ENCODE peak calls at places on chromosomes 5 and 9, in ten cellular contexts. Z, I, L, P, N, U, R, H, Q and V are unnamed samples. For H3K36me3, the result is how much of the 10 kb centered on the place peaks cover.

GRCh38 chr9:36928670-36929349 is 105.3 kb downstream of the PAX5 start:
- DNase-seq in Z (peak), N (no peak), I (peak), R (peak), Q (peak), P (no peak), H (no peak), U (no peak), L (no peak), V (no peak)

GRCh38 chr9:89911721-89912604 is 307.2 kb downstream of the GADD45G start:
- DNase-seq in L (no peak), U (no peak), R (no peak), Q (no peak), N (no peak), H (no peak), Z (no peak), P (peak), I (peak), V (peak)

GRCh38 chr9:78239506-78239905 is 3.6 kb downstream of the CEP78 start:
- DNase-seq in Z (no peak), Q (no peak), P (no peak), R (no peak), H (no peak), I (no peak), L (no peak), U (peak), N (no peak), V (peak)

GRCh38 chr9:109335929-109336328 is 15.1 kb upstream of the EPB41L4B start:
- DNase-seq in R (no peak), Q (no peak), L (no peak), Z (peak), P (no peak), H (no peak), N (no peak), I (no peak), U (no peak), V (no peak)

GRCh38 chr5:151328734-151329133 is 18.6 kb downstream of the SLC36A2 start:
- DNase-seq in L (no peak), Z (no peak), H (no peak), P (peak), Q (no peak), I (no peak), N (no peak), R (no peak), U (no peak), V (no peak)

GRCh38 chr5:52943285-52943684 is 45.9 kb upstream of the ITGA2 start:
- DNase-seq in H (no peak), U (no peak), L (no peak), P (no peak), I (peak), Q (no peak), R (no peak), Z (no peak), N (no peak), V (no peak)

GRCh38 chr5:32794086-32794485 is 83.0 kb downstream of the NPR3 start:
- DNase-seq in H (no peak), I (peak), U (no peak), P (no peak), Q (peak), N (no peak), L (no peak), Z (no peak), R (peak), V (no peak)

GRCh38 chr9:71364196-71364955 is 243.0 kb upstream of the TRPM3 start:
- DNase-seq in N (no peak), I (peak), P (no peak), L (no peak), Q (no peak), R (no peak), U (no peak), Z (no peak), H (no peak), V (no peak)

GRCh38 chr9:128149001-128149701 is at the start of gene LCN2:
- DNase-seq in Z (no peak), H (peak), N (no peak), I (no peak), P (no peak), R (no peak), Q (no peak), L (peak), U (no peak), V (no peak)

GRCh38 chr5:90334746-90335145 is 74.8 kb downstream of the CETN3 start:
- DNase-seq in R (no peak), U (no peak), N (no peak), L (no peak), H (no peak), Q (no peak), Z (no peak), P (no peak), I (no peak), V (no peak)

GRCh38 chr5:24110019-24110615 is 534.7 kb downstream of the CDH10 start:
- DNase-seq in Q (no peak), I (peak), N (no peak), L (no peak), H (no peak), U (peak), R (no peak), Z (peak), P (no peak), V (no peak)

GRCh38 chr9:37100317-37100716 is 20.1 kb upstream of the ZCCHC7 start:
- DNase-seq in Z (no peak), P (no peak), U (no peak), H (no peak), Q (no peak), N (no peak), I (no peak), L (no peak), R (no peak), V (peak)

GRCh38 chr9:131590449-131590848 is 45.1 kb downstream of the PRRT1B start:
- DNase-seq in Q (no peak), P (no peak), R (no peak), I (no peak), Z (no peak), N (no peak), H (no peak), U (no peak), L (no peak), V (no peak)

GRCh38 chr9:92633879-92634278 is 36.1 kb downstream of the IPPK start:
- DNase-seq in N (no peak), Q (no peak), P (peak), R (no peak), I (no peak), H (no peak), Z (no peak), U (no peak), L (peak), V (no peak)

GRCh38 chr5:153866176-153866575 is 172.5 kb downstream of the FAM114A2 start:
- DNase-seq in Q (no peak), N (no peak), H (no peak), R (no peak), L (no peak), U (no peak), I (peak), P (peak), Z (no peak), V (no peak)

GRCh38 chr9:129669946-129670345 is 4.5 kb downstream of the PRRX2 start:
- DNase-seq in Q (peak), L (no peak), I (peak), U (no peak), N (no peak), R (no peak), Z (peak), H (no peak), P (no peak), V (no peak)

GRCh38 chr5:113236536-113237308 is 198.1 kb downstream of the TSSK1B start:
- DNase-seq in P (no peak), U (no peak), L (no peak), H (no peak), N (no peak), Q (no peak), I (no peak), Z (no peak), R (no peak), V (no peak)

GRCh38 chr5:3122216-3122615 is 370.7 kb upstream of the IRX2 start:
- DNase-seq in I (no peak), U (no peak), Q (no peak), N (no peak), P (no peak), H (no peak), Z (no peak), R (no peak), L (no peak), V (no peak)

GRCh38 chr9:130026583-130027427 is 16.2 kb downstream of the FNBP1 start:
- DNase-seq in Z (no peak), I (no peak), N (no peak), R (no peak), U (no peak), Q (no peak), L (no peak), P (no peak), H (no peak), V (no peak)

GRCh38 chr5:2750026-2750757 is 1.3 kb downstream of the IRX2 start:
- DNase-seq in N (no peak), U (peak), P (peak), R (peak), Z (no peak), H (no peak), Q (no peak), I (peak), L (peak), V (no peak)

GRCh38 chr9:34454571-34455065 is 3.8 kb downstream of the FAM219A start:
- DNase-seq in I (peak), P (no peak), U (no peak), H (no peak), N (peak), L (no peak), Q (peak), Z (peak), R (peak), V (no peak)

GRCh38 chr5:134436523-134437339 is 25.1 kb upstream of the CDKN2AIPNL start:
- DNase-seq in Z (peak), U (peak), H (peak), N (peak), P (no peak), R (peak), L (peak), Q (peak), I (peak), V (peak)

GRCh38 chr5:179385892-179386291 is 40.6 kb upstream of the ADAMTS2 start:
- DNase-seq in Q (peak), Z (no peak), U (no peak), I (peak), N (no peak), R (no peak), P (peak), L (no peak), H (no peak), V (no peak)

GRCh38 chr5:120624021-120624563 is 160.0 kb downstream of the PRR16 start:
- DNase-seq in U (no peak), R (peak), N (no peak), Z (peak), I (peak), Q (no peak), P (no peak), H (no peak), L (no peak), V (no peak)
- H3K4me3 ChIP-seq in U (no peak), R (no peak), N (no peak), Z (peak), I (peak), Q (peak), P (no peak), H (no peak), L (no peak), V (no peak)

DNA sequence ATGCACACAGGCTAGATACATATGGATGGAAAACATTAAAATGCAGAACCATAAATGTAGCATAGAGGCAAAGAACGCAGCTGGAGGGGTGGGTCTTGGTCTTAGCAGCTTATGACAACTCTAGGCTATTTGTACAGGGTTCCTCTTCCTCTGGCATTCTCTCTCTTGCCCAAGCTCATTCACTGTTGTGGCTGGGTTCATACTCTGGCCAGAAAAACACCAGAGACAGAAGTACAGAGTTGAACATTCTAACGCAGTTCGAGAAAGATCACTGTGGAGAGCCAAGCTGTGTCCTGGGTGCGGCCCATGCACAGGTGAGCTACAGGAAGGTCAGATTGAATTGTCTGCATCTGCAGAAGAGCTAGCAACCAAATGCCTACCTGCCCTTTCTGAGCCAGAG is 126.7 kb upstream of the DPYSL3 start:
- DNase-seq in Q (no peak), P (no peak), I (no peak), U (no peak), L (no peak), Z (no peak), H (no peak), R (no peak), N (no peak), V (no peak)
- H3K36me3 ChIP-seq in Q (under half), P (under half), I (under half), U (under half), L (under half), Z (under half), H (under half), R (under half), N (under half), V (under half)

GRCh38 chr5:38456657-38457056 is 99.8 kb downstream of the LIFR start:
- DNase-seq in H (no peak), R (no peak), Q (no peak), N (no peak), P (no peak), U (no peak), Z (peak), I (peak), L (no peak), V (no peak)
- H3K4me3 ChIP-seq in H (no peak), R (no peak), Q (no peak), N (no peak), P (no peak), U (no peak), Z (no peak), I (no peak), L (no peak), V (no peak)

DNA sequence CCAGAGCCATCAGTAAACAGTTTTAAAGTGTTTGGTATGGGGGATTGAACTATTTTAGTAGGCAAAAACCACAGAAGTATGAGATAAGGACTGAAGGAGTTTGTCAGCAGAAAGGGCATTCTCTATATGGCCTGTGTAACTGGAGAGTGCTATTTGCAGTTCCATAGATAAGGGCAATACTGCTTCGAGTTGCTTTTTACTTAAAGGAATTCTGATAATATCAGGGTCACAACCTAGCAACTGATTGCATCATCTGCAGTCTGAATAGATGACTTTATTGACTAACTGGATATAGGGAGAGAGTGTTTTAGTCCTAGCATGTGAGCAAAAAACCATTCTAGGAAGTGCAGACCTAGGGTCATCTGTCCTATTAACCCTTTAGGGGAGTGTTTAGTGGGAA is 645.2 kb upstream of the PTPRD start:
- DNase-seq in L (no peak), P (no peak), H (no peak), Z (no peak), R (no peak), U (peak), I (no peak), N (no peak), Q (no peak), V (no peak)
- H3K36me3 ChIP-seq in L (under half), P (under half), H (under half), Z (under half), R (under half), U (under half), I (under half), N (under half), Q (under half), V (under half)

DNA sequence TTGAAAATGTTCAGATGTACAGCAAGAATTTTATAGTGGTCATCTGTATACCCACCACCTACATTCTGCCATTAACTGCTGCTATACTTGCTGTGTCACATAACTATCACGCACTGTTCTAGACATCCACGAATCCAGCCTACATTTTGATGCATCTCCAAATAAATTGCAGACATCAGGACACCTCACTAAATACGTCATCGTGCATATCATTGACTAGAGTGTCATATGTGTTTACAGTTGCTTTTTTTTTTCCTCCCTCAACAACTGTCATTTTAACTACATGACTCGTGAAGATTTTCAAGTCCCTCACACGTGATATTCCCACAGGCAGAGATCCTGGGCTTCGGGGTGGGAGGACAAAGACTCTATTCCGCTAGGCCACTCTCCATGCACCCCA is 972 bp downstream of the PCYOX1L start:
- DNase-seq in N (no peak), R (no peak), Q (no peak), Z (no peak), L (no peak), P (no peak), H (no peak), I (peak), U (no peak), V (no peak)
- H3K4me3 ChIP-seq in N (no peak), R (peak), Q (no peak), Z (peak), L (peak), P (no peak), H (no peak), I (peak), U (no peak), V (peak)

GRCh38 chr5:132054697-132055440 is 5.6 kb upstream of the IL3 start:
- DNase-seq in I (no peak), Q (no peak), P (no peak), H (peak), U (no peak), L (no peak), R (no peak), Z (no peak), N (no peak), V (peak)
- H3K36me3 ChIP-seq in I (under half), Q (under half), P (under half), H (under half), U (under half), L (under half), R (under half), Z (under half), N (under half), V (under half)